ENCODE peak calls at places on chromosomes 13 and 19, in seven cellular contexts. One of them, this sample, is unnamed.

GRCh38 chr19:58439576-58440554 is at the start of gene ZNF132:
- DNase-seq in astrocyte: peak
- DNase-seq in adrenal gland: peak
- DNase-seq in psoas muscle: peak
- DNase-seq in suprapubic skin: peak
- DNase-seq in stomach: peak
- DNase-seq in fibroblast of lung: peak
- DNase-seq in this sample: peak

GRCh38 chr13:96000069-96000468 is 53.1 kb downstream of the UGGT2 start:
- DNase-seq in astrocyte: no peak
- DNase-seq in adrenal gland: no peak
- DNase-seq in psoas muscle: no peak
- DNase-seq in suprapubic skin: no peak
- DNase-seq in stomach: no peak
- DNase-seq in fibroblast of lung: no peak
- DNase-seq in this sample: no peak

GRCh38 chr19:33280351-33280921 is 21.9 kb downstream of the CEBPA start:
- DNase-seq in astrocyte: no peak
- DNase-seq in adrenal gland: no peak
- DNase-seq in psoas muscle: no peak
- DNase-seq in suprapubic skin: no peak
- DNase-seq in stomach: no peak
- DNase-seq in fibroblast of lung: no peak
- DNase-seq in this sample: no peak

GRCh38 chr19:18637644-18638630 is 1.1 kb downstream of the KLHL26 start:
- DNase-seq in astrocyte: no peak
- DNase-seq in adrenal gland: no peak
- DNase-seq in psoas muscle: no peak
- DNase-seq in suprapubic skin: no peak
- DNase-seq in stomach: peak
- DNase-seq in fibroblast of lung: no peak
- DNase-seq in this sample: peak

GRCh38 chr19:12785431-12786011 is 5.8 kb upstream of the JUNB start:
- DNase-seq in astrocyte: no peak
- DNase-seq in adrenal gland: no peak
- DNase-seq in psoas muscle: no peak
- DNase-seq in suprapubic skin: no peak
- DNase-seq in stomach: no peak
- DNase-seq in fibroblast of lung: no peak
- DNase-seq in this sample: no peak

GRCh38 chr19:2474232-2475017 is 1.5 kb upstream of the GADD45B start:
- DNase-seq in astrocyte: peak
- DNase-seq in adrenal gland: peak
- DNase-seq in psoas muscle: peak
- DNase-seq in suprapubic skin: peak
- DNase-seq in stomach: peak
- DNase-seq in fibroblast of lung: peak
- DNase-seq in this sample: peak

GRCh38 chr13:20391597-20392452 is 133.8 kb downstream of the CRYL1 start:
- DNase-seq in astrocyte: no peak
- DNase-seq in adrenal gland: peak
- DNase-seq in psoas muscle: no peak
- DNase-seq in suprapubic skin: no peak
- DNase-seq in stomach: no peak
- DNase-seq in fibroblast of lung: no peak
- DNase-seq in this sample: peak

GRCh38 chr13:112957295-112957677 is 11.7 kb upstream of the MCF2L start:
- DNase-seq in astrocyte: no peak
- DNase-seq in adrenal gland: no peak
- DNase-seq in psoas muscle: no peak
- DNase-seq in suprapubic skin: peak
- DNase-seq in stomach: no peak
- DNase-seq in fibroblast of lung: no peak
- DNase-seq in this sample: no peak

GRCh38 chr19:1205114-1206062 is at the start of gene STK11:
- DNase-seq in astrocyte: peak
- DNase-seq in adrenal gland: peak
- DNase-seq in psoas muscle: peak
- DNase-seq in suprapubic skin: peak
- DNase-seq in stomach: peak
- DNase-seq in fibroblast of lung: peak
- DNase-seq in this sample: peak

GRCh38 chr13:73109969-73110368 is 51.2 kb downstream of the KLF5 start:
- DNase-seq in astrocyte: no peak
- DNase-seq in adrenal gland: no peak
- DNase-seq in psoas muscle: no peak
- DNase-seq in suprapubic skin: no peak
- DNase-seq in stomach: no peak
- DNase-seq in fibroblast of lung: no peak
- DNase-seq in this sample: no peak

GRCh38 chr13:29758591-29759114 is 91.8 kb downstream of the UBL3 start:
- DNase-seq in astrocyte: no peak
- DNase-seq in adrenal gland: peak
- DNase-seq in psoas muscle: no peak
- DNase-seq in suprapubic skin: no peak
- DNase-seq in stomach: peak
- DNase-seq in fibroblast of lung: no peak
- DNase-seq in this sample: no peak

GRCh38 chr13:71867101-71867814 is at the start of gene DACH1:
- DNase-seq in astrocyte: peak
- DNase-seq in adrenal gland: peak
- DNase-seq in psoas muscle: peak
- DNase-seq in suprapubic skin: peak
- DNase-seq in stomach: peak
- DNase-seq in fibroblast of lung: peak
- DNase-seq in this sample: no peak

GRCh38 chr19:45211751-45212381 is 33.3 kb downstream of the BLOC1S3 start:
- DNase-seq in astrocyte: no peak
- DNase-seq in adrenal gland: peak
- DNase-seq in psoas muscle: peak
- DNase-seq in suprapubic skin: no peak
- DNase-seq in stomach: peak
- DNase-seq in fibroblast of lung: no peak
- DNase-seq in this sample: no peak

GRCh38 chr19:53034948-53035675 is 9.4 kb upstream of the ERVV-2 start:
- DNase-seq in astrocyte: no peak
- DNase-seq in adrenal gland: no peak
- DNase-seq in psoas muscle: no peak
- DNase-seq in suprapubic skin: no peak
- DNase-seq in stomach: no peak
- DNase-seq in fibroblast of lung: no peak
- DNase-seq in this sample: no peak

GRCh38 chr19:53041366-53041765 is 3.2 kb upstream of the ERVV-2 start:
- DNase-seq in astrocyte: no peak
- DNase-seq in adrenal gland: no peak
- DNase-seq in psoas muscle: no peak
- DNase-seq in suprapubic skin: peak
- DNase-seq in stomach: no peak
- DNase-seq in fibroblast of lung: no peak
- DNase-seq in this sample: no peak

GRCh38 chr19:53034054-53034453 is 10.5 kb upstream of the ERVV-2 start:
- DNase-seq in astrocyte: no peak
- DNase-seq in adrenal gland: no peak
- DNase-seq in psoas muscle: no peak
- DNase-seq in suprapubic skin: no peak
- DNase-seq in stomach: no peak
- DNase-seq in fibroblast of lung: no peak
- DNase-seq in this sample: no peak

GRCh38 chr19:53037101-53038097 is 7.1 kb upstream of the ERVV-2 start:
- DNase-seq in astrocyte: peak
- DNase-seq in adrenal gland: peak
- DNase-seq in psoas muscle: no peak
- DNase-seq in suprapubic skin: no peak
- DNase-seq in stomach: no peak
- DNase-seq in fibroblast of lung: peak
- DNase-seq in this sample: no peak
- H3K4me3 ChIP-seq in astrocyte: peak
- H3K4me3 ChIP-seq in adrenal gland: peak
- H3K4me3 ChIP-seq in psoas muscle: peak
- H3K4me3 ChIP-seq in suprapubic skin: peak
- H3K4me3 ChIP-seq in stomach: peak
- H3K4me3 ChIP-seq in fibroblast of lung: peak
- H3K4me3 ChIP-seq in this sample: peak

DNA sequence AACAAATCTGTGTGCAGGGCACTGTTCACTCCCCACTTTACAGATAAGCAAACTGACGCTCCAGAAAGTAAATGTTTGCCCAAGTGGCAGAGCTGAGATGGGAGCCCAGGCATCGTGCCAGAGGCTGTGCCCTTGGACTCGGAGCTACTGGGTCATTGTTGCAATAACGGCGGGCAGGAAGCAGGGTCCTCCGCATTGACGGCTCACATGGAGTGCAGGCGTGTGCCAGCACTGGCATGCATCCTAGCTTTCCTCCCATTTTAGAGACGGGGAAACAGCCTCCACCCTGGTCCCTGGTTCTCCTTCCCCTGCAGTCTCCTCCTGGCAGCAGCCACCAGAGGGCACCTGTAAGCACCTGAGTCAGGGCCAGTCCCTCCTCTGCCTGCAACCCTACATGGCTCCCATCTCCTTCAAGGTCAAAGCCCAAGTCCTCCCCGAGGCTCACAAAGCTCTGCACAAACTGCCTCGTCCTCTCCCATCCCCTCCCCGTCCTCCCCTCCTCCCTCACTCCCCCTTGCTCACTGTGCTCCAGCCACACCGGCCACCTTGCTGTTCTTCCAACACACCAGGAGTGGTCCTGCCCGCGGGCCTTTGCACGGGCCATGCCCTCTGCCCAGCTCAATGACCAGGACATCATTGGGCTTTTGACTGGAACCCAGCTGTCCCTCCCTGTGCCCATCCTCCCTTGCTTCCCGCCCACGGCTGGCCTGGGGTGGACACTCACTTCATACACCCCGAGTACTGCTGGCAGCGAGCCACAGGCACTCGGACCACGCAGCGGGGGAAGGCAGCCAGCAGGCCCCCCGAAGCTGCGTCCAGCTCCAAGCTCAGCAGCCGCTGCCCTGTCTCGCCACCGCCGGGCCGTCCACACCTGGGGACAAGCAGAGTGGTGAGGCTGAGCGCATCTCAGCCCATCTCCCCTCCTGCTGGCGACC is 7.7 kb upstream of the LRG1 start:
- DNase-seq in astrocyte: no peak
- DNase-seq in adrenal gland: peak
- DNase-seq in psoas muscle: no peak
- DNase-seq in suprapubic skin: no peak
- DNase-seq in stomach: peak
- DNase-seq in fibroblast of lung: peak
- DNase-seq in this sample: no peak
- TF ChIP-seq CTCF in astrocyte: peak
- TF ChIP-seq CTCF in adrenal gland: no peak
- TF ChIP-seq CTCF in psoas muscle: peak
- TF ChIP-seq CTCF in suprapubic skin: no peak
- TF ChIP-seq CTCF in stomach: no peak
- TF ChIP-seq CTCF in fibroblast of lung: peak
- TF ChIP-seq CTCF in this sample: no peak

GRCh38 chr19:11201791-11202190 is 4.4 kb upstream of the KANK2 start:
- DNase-seq in astrocyte: no peak
- DNase-seq in adrenal gland: no peak
- DNase-seq in psoas muscle: no peak
- DNase-seq in suprapubic skin: no peak
- DNase-seq in stomach: no peak
- DNase-seq in fibroblast of lung: no peak
- DNase-seq in this sample: no peak

GRCh38 chr19:11204076-11204602 is 6.8 kb upstream of the KANK2 start:
- DNase-seq in astrocyte: no peak
- DNase-seq in adrenal gland: no peak
- DNase-seq in psoas muscle: no peak
- DNase-seq in suprapubic skin: no peak
- DNase-seq in stomach: no peak
- DNase-seq in fibroblast of lung: no peak
- DNase-seq in this sample: no peak

GRCh38 chr19:11204943-11205349 is 7.6 kb upstream of the KANK2 start:
- DNase-seq in astrocyte: no peak
- DNase-seq in adrenal gland: peak
- DNase-seq in psoas muscle: peak
- DNase-seq in suprapubic skin: no peak
- DNase-seq in stomach: no peak
- DNase-seq in fibroblast of lung: no peak
- DNase-seq in this sample: no peak

GRCh38 chr19:11202488-11203193 is 5.3 kb upstream of the KANK2 start:
- DNase-seq in astrocyte: no peak
- DNase-seq in adrenal gland: no peak
- DNase-seq in psoas muscle: peak
- DNase-seq in suprapubic skin: no peak
- DNase-seq in stomach: no peak
- DNase-seq in fibroblast of lung: no peak
- DNase-seq in this sample: no peak

DNA sequence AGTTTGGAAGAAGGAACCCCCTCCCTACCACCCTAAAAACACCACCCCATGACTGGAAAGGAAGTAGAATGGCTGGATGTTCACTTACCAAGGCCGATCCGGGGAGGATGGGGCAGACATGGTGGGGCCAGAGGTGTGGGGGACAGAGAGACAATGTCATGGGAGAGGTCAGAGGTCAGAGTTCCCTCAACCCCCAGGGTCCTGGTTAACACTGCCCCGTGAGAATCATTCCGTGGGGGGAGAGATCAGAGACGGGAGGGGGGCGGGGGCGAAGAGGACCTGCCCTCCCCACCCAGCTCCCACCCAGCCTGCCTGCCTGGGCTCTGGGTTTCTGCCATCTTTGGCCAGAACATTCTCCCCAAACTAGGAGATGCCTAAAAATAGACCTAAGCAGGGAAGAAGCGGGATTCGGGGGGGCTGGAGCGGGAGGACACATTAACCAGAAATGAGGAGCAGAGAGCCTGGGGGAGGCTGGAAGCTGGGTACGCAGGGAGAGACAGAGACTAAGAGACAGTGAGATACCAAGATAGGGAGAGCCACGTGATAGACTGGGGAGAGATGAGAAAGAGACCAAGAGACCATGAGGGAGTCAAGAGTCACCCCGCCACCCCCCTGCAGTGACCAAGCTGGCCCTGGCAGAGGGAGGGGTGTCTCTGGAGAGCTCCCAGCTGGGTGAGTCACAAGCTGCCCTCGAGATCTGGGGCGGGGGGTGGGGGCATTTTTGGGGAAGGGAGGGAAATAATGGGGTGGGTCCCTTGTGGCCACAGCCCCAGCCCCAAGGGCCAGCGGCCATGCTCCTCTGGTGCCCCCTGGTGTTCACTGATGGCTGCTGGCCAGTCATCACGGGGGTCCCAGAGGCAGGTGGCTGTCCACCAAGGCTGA is 6.1 kb upstream of the KANK2 start:
- DNase-seq in astrocyte: peak
- DNase-seq in adrenal gland: peak
- DNase-seq in psoas muscle: peak
- DNase-seq in suprapubic skin: peak
- DNase-seq in stomach: peak
- DNase-seq in fibroblast of lung: peak
- DNase-seq in this sample: peak
- H3K27ac ChIP-seq in astrocyte: peak
- H3K27ac ChIP-seq in adrenal gland: peak
- H3K27ac ChIP-seq in psoas muscle: peak
- H3K27ac ChIP-seq in suprapubic skin: peak
- H3K27ac ChIP-seq in stomach: peak
- H3K27ac ChIP-seq in fibroblast of lung: peak
- H3K27ac ChIP-seq in this sample: peak

DNA sequence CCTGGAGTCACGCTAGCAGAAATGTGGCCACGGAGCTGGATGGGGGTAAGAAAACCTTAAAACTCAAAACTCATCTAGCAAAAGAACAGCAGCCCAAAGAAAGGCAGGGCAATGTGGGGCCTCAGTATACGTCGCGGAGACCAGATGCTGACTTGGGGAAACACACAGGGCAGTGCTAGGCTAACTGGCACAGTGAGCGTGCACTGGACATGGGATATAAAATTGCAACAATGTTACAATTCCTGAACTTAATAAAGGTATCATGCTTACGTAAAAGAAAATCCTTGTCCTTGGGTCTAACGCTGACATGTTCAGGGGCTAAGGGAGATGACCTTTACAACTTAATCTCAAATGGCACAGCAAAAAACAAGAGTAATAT is 40.5 kb downstream of the COL4A1 start:
- DNase-seq in astrocyte: no peak
- DNase-seq in adrenal gland: no peak
- DNase-seq in psoas muscle: no peak
- DNase-seq in suprapubic skin: no peak
- DNase-seq in stomach: no peak
- DNase-seq in fibroblast of lung: no peak
- DNase-seq in this sample: no peak
- H3K4me3 ChIP-seq in astrocyte: peak
- H3K4me3 ChIP-seq in adrenal gland: no peak
- H3K4me3 ChIP-seq in psoas muscle: peak
- H3K4me3 ChIP-seq in suprapubic skin: peak
- H3K4me3 ChIP-seq in stomach: no peak
- H3K4me3 ChIP-seq in fibroblast of lung: no peak
- H3K4me3 ChIP-seq in this sample: peak

This sample was measured in coronary artery.